ENCODE peak calls at places on chromosome 5, in six cellular contexts. One of them, this sample, is unnamed.

GRCh38 chr5:55062039-55062779 is 38.2 kb downstream of the GZMK start:
- DNase-seq in CD8-positive, alpha-beta T cell: peak; percentile 65
- DNase-seq in brain microvascular endothelial cell: no peak
- DNase-seq in HFF-Myc: no peak
- DNase-seq in fibroblast of lung: no peak
- DNase-seq in tibial artery: no peak
- DNase-seq in this sample: no peak

GRCh38 chr5:170219615-170220014 is 13.2 kb upstream of the C5orf58 start:
- DNase-seq in CD8-positive, alpha-beta T cell: no peak
- DNase-seq in brain microvascular endothelial cell: peak; percentile 38
- DNase-seq in HFF-Myc: peak; percentile 9
- DNase-seq in fibroblast of lung: peak; percentile 11
- DNase-seq in tibial artery: no peak
- DNase-seq in this sample: peak; percentile 72

GRCh38 chr5:169395136-169395535 is 94.2 kb upstream of the SLIT3 start:
- DNase-seq in CD8-positive, alpha-beta T cell: no peak
- DNase-seq in brain microvascular endothelial cell: no peak
- DNase-seq in HFF-Myc: no peak
- DNase-seq in fibroblast of lung: no peak
- DNase-seq in tibial artery: no peak
- DNase-seq in this sample: peak; percentile 68

GRCh38 chr5:175707751-175708375 is 50.0 kb downstream of the HRH2 start:
- DNase-seq in CD8-positive, alpha-beta T cell: no peak
- DNase-seq in brain microvascular endothelial cell: no peak
- DNase-seq in HFF-Myc: no peak
- DNase-seq in fibroblast of lung: no peak
- DNase-seq in tibial artery: no peak
- DNase-seq in this sample: no peak

GRCh38 chr5:135020111-135020895 is 13.7 kb downstream of the PITX1 start:
- DNase-seq in CD8-positive, alpha-beta T cell: no peak
- DNase-seq in brain microvascular endothelial cell: no peak
- DNase-seq in HFF-Myc: no peak
- DNase-seq in fibroblast of lung: no peak
- DNase-seq in tibial artery: peak; percentile 12
- DNase-seq in this sample: no peak

GRCh38 chr5:88145603-88146467 is 122.8 kb downstream of the TMEM161B start:
- DNase-seq in CD8-positive, alpha-beta T cell: no peak
- DNase-seq in brain microvascular endothelial cell: no peak
- DNase-seq in HFF-Myc: no peak
- DNase-seq in fibroblast of lung: peak; percentile 9
- DNase-seq in tibial artery: no peak
- DNase-seq in this sample: no peak

GRCh38 chr5:41985945-41986344 is 60.9 kb downstream of the FBXO4 start:
- DNase-seq in CD8-positive, alpha-beta T cell: no peak
- DNase-seq in brain microvascular endothelial cell: no peak
- DNase-seq in HFF-Myc: no peak
- DNase-seq in fibroblast of lung: no peak
- DNase-seq in tibial artery: no peak
- DNase-seq in this sample: no peak

GRCh38 chr5:115514220-115514619 is 30.4 kb downstream of the FEM1C start:
- DNase-seq in CD8-positive, alpha-beta T cell: no peak
- DNase-seq in brain microvascular endothelial cell: no peak
- DNase-seq in HFF-Myc: peak; percentile 43
- DNase-seq in fibroblast of lung: no peak
- DNase-seq in tibial artery: no peak
- DNase-seq in this sample: no peak

GRCh38 chr5:103602465-103602864 is 39.9 kb upstream of the NUDT12 start:
- DNase-seq in CD8-positive, alpha-beta T cell: no peak
- DNase-seq in brain microvascular endothelial cell: no peak
- DNase-seq in HFF-Myc: no peak
- DNase-seq in fibroblast of lung: no peak
- DNase-seq in tibial artery: no peak
- DNase-seq in this sample: no peak

GRCh38 chr5:154899107-154899816 is 38.7 kb downstream of the GEMIN5 start:
- DNase-seq in CD8-positive, alpha-beta T cell: no peak
- DNase-seq in brain microvascular endothelial cell: no peak
- DNase-seq in HFF-Myc: no peak
- DNase-seq in fibroblast of lung: no peak
- DNase-seq in tibial artery: peak; percentile 57
- DNase-seq in this sample: peak; percentile 20

GRCh38 chr5:177470759-177471536 is 2.5 kb downstream of the DBN1 start:
- DNase-seq in CD8-positive, alpha-beta T cell: no peak
- DNase-seq in brain microvascular endothelial cell: peak; percentile 74
- DNase-seq in HFF-Myc: no peak
- DNase-seq in fibroblast of lung: no peak
- DNase-seq in tibial artery: no peak
- DNase-seq in this sample: peak; percentile 78

GRCh38 chr5:138967806-138968448 is 92.8 kb upstream of the LRRTM2 start:
- DNase-seq in CD8-positive, alpha-beta T cell: no peak
- DNase-seq in brain microvascular endothelial cell: no peak
- DNase-seq in HFF-Myc: no peak
- DNase-seq in fibroblast of lung: no peak
- DNase-seq in tibial artery: peak; percentile 13
- DNase-seq in this sample: no peak

GRCh38 chr5:79173626-79174025 is 62.0 kb downstream of the BHMT start:
- DNase-seq in CD8-positive, alpha-beta T cell: no peak
- DNase-seq in brain microvascular endothelial cell: no peak
- DNase-seq in HFF-Myc: no peak
- DNase-seq in fibroblast of lung: no peak
- DNase-seq in tibial artery: no peak
- DNase-seq in this sample: no peak

GRCh38 chr5:1115123-1115815 is 3.4 kb upstream of the SLC12A7 start:
- DNase-seq in CD8-positive, alpha-beta T cell: no peak
- DNase-seq in brain microvascular endothelial cell: no peak
- DNase-seq in HFF-Myc: no peak
- DNase-seq in fibroblast of lung: no peak
- DNase-seq in tibial artery: no peak
- DNase-seq in this sample: no peak

GRCh38 chr5:83401775-83402174 is 69.8 kb upstream of the VCAN start:
- DNase-seq in CD8-positive, alpha-beta T cell: no peak
- DNase-seq in brain microvascular endothelial cell: no peak
- DNase-seq in HFF-Myc: no peak
- DNase-seq in fibroblast of lung: no peak
- DNase-seq in tibial artery: no peak
- DNase-seq in this sample: no peak

GRCh38 chr5:160472482-160472881 is 50.8 kb downstream of the PTTG1 start:
- DNase-seq in CD8-positive, alpha-beta T cell: no peak
- DNase-seq in brain microvascular endothelial cell: no peak
- DNase-seq in HFF-Myc: no peak
- DNase-seq in fibroblast of lung: no peak
- DNase-seq in tibial artery: no peak
- DNase-seq in this sample: no peak

GRCh38 chr5:65535529-65535987 is 27.4 kb downstream of the CENPK start:
- DNase-seq in CD8-positive, alpha-beta T cell: no peak
- DNase-seq in brain microvascular endothelial cell: no peak
- DNase-seq in HFF-Myc: no peak
- DNase-seq in fibroblast of lung: peak; percentile 1
- DNase-seq in tibial artery: no peak
- DNase-seq in this sample: peak; percentile 7
- H3K4me3 ChIP-seq in CD8-positive, alpha-beta T cell: no peak overlapping the region
- H3K4me3 ChIP-seq in brain microvascular endothelial cell: no peak overlapping the region
- H3K4me3 ChIP-seq in HFF-Myc: no peak overlapping the region
- H3K4me3 ChIP-seq in fibroblast of lung: no peak overlapping the region
- H3K4me3 ChIP-seq in tibial artery: no peak overlapping the region
- H3K4me3 ChIP-seq in this sample: no peak overlapping the region

DNA sequence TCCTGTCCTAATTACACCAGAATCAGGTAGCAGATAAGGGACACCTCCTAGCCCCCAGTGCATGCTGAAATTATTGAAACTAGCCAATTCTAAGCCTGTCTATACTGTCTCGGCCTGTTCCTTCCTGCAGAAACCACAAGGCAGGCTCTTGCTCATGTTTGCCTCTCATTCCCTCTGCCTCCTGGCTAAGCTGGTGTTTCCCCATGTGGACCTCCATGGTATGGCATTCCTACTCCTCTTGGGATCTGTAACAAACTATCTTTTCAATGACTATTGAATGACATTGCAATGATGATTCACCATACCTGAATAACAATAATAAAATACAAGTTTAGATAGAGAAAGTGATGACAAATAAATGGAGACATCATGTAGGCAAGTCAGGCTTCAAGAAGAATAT is 35.6 kb upstream of the ADAMTS16 start:
- DNase-seq in CD8-positive, alpha-beta T cell: no peak
- DNase-seq in brain microvascular endothelial cell: no peak
- DNase-seq in HFF-Myc: no peak
- DNase-seq in fibroblast of lung: no peak
- DNase-seq in tibial artery: no peak
- DNase-seq in this sample: no peak
- TF ChIP-seq CTCF in CD8-positive, alpha-beta T cell: no peak
- TF ChIP-seq CTCF in brain microvascular endothelial cell: no peak
- TF ChIP-seq CTCF in HFF-Myc: no peak
- TF ChIP-seq CTCF in fibroblast of lung: no peak
- TF ChIP-seq CTCF in tibial artery: no peak
- TF ChIP-seq CTCF in this sample: no peak

GRCh38 chr5:122183098-122183794 is 53.9 kb downstream of the ZNF474 start:
- DNase-seq in CD8-positive, alpha-beta T cell: no peak
- DNase-seq in brain microvascular endothelial cell: peak; percentile 72
- DNase-seq in HFF-Myc: no peak
- DNase-seq in fibroblast of lung: peak; percentile 80
- DNase-seq in tibial artery: peak; percentile 58
- DNase-seq in this sample: peak; percentile 86
- H3K4me3 ChIP-seq in CD8-positive, alpha-beta T cell: no peak overlapping the region
- H3K4me3 ChIP-seq in brain microvascular endothelial cell: no peak overlapping the region
- H3K4me3 ChIP-seq in HFF-Myc: no peak overlapping the region
- H3K4me3 ChIP-seq in fibroblast of lung: no peak overlapping the region
- H3K4me3 ChIP-seq in tibial artery: no peak overlapping the region
- H3K4me3 ChIP-seq in this sample: no peak overlapping the region

GRCh38 chr5:16812911-16813310 is 123.2 kb downstream of the MYO10 start:
- DNase-seq in CD8-positive, alpha-beta T cell: no peak
- DNase-seq in brain microvascular endothelial cell: peak; percentile 51
- DNase-seq in HFF-Myc: no peak
- DNase-seq in fibroblast of lung: no peak
- DNase-seq in tibial artery: no peak
- DNase-seq in this sample: peak; percentile 33
- TF ChIP-seq CTCF in CD8-positive, alpha-beta T cell: no peak
- TF ChIP-seq CTCF in brain microvascular endothelial cell: peak; percentile 37
- TF ChIP-seq CTCF in HFF-Myc: no peak
- TF ChIP-seq CTCF in fibroblast of lung: no peak
- TF ChIP-seq CTCF in tibial artery: no peak
- TF ChIP-seq CTCF in this sample: no peak

GRCh38 chr5:151020304-151021031 is at the start of gene GPX3:
- DNase-seq in CD8-positive, alpha-beta T cell: peak; percentile 54
- DNase-seq in brain microvascular endothelial cell: no peak
- DNase-seq in HFF-Myc: no peak
- DNase-seq in fibroblast of lung: peak; percentile 53
- DNase-seq in tibial artery: peak; percentile 99
- DNase-seq in this sample: no peak

GRCh38 chr5:151023651-151024050 is 3.3 kb downstream of the GPX3 start:
- DNase-seq in CD8-positive, alpha-beta T cell: no peak
- DNase-seq in brain microvascular endothelial cell: no peak
- DNase-seq in HFF-Myc: no peak
- DNase-seq in fibroblast of lung: peak; percentile 74
- DNase-seq in tibial artery: peak; percentile 85
- DNase-seq in this sample: peak; percentile 74

GRCh38 chr5:151023047-151023615 is 2.7 kb downstream of the GPX3 start:
- DNase-seq in CD8-positive, alpha-beta T cell: no peak
- DNase-seq in brain microvascular endothelial cell: peak; percentile 35
- DNase-seq in HFF-Myc: no peak
- DNase-seq in fibroblast of lung: peak; percentile 85
- DNase-seq in tibial artery: peak; percentile 90
- DNase-seq in this sample: peak; percentile 48

GRCh38 chr5:151022511-151023018 is 2.2 kb downstream of the GPX3 start:
- DNase-seq in CD8-positive, alpha-beta T cell: no peak
- DNase-seq in brain microvascular endothelial cell: no peak
- DNase-seq in HFF-Myc: no peak
- DNase-seq in fibroblast of lung: no peak
- DNase-seq in tibial artery: peak; percentile 79
- DNase-seq in this sample: peak; percentile 63

GRCh38 chr5:151021771-151022170 is 1.4 kb downstream of the GPX3 start:
- DNase-seq in CD8-positive, alpha-beta T cell: no peak
- DNase-seq in brain microvascular endothelial cell: no peak
- DNase-seq in HFF-Myc: no peak
- DNase-seq in fibroblast of lung: no peak
- DNase-seq in tibial artery: no peak
- DNase-seq in this sample: no peak
- H3K4me3 ChIP-seq in CD8-positive, alpha-beta T cell: no peak overlapping the region
- H3K4me3 ChIP-seq in brain microvascular endothelial cell: no peak overlapping the region
- H3K4me3 ChIP-seq in HFF-Myc: no peak overlapping the region
- H3K4me3 ChIP-seq in fibroblast of lung: no peak overlapping the region
- H3K4me3 ChIP-seq in tibial artery: peak overlapping the region; percentile 67
- H3K4me3 ChIP-seq in this sample: no peak overlapping the region